ENCODE peak calls at places on chromosomes 3 and 15, in ten cellular contexts. G is AG04450; F is ovary; T is CD8-positive, alpha-beta T cell; D is heart left ventricle; A is endodermal cell; H is fibroblast of the aortic adventitia; X is Panc1; E is GM23338; Z is testis. R is an unnamed sample.

GRCh38 chr3:97930018-97930417 is 42.2 kb downstream of the RIOX2 start:
- DNase-seq in T (no peak), H (no peak), E (no peak), X (no peak), A (no peak), F (no peak), Z (no peak), G (no peak), D (no peak), R (no peak)

GRCh38 chr3:52453496-52454234 is at the start of gene TNNC1:
- DNase-seq in G (no peak), Z (no peak), D (peak), F (no peak), T (no peak), E (peak), A (peak), X (no peak), H (no peak), R (no peak)

GRCh38 chr3:16338124-16338523 is 73.1 kb downstream of the OXNAD1 start:
- DNase-seq in Z (peak), A (peak), T (peak), G (no peak), H (no peak), X (no peak), E (no peak), D (no peak), F (no peak), R (peak)

GRCh38 chr3:195549001-195549400 is 5.9 kb upstream of the PPP1R2 start:
- DNase-seq in X (no peak), A (no peak), H (no peak), E (no peak), D (no peak), T (no peak), Z (no peak), G (no peak), F (no peak), R (no peak)

GRCh38 chr15:35485411-35485810 is 60.6 kb downstream of the DPH6 start:
- DNase-seq in H (no peak), F (no peak), T (no peak), D (no peak), A (no peak), X (no peak), Z (no peak), E (no peak), G (no peak), R (no peak)

GRCh38 chr15:63985221-63986184 is 60.8 kb downstream of the DAPK2 start:
- DNase-seq in T (no peak), H (peak), Z (peak), F (peak), X (no peak), E (no peak), G (no peak), A (no peak), D (peak), R (peak)

GRCh38 chr3:180631317-180631716 is 29.4 kb downstream of the TTC14 start:
- DNase-seq in A (no peak), T (no peak), D (no peak), F (no peak), G (no peak), H (no peak), X (no peak), Z (no peak), E (peak), R (no peak)

GRCh38 chr3:135895106-135895733 is 70.3 kb upstream of the PPP2R3A start:
- DNase-seq in Z (peak), T (no peak), F (peak), X (peak), E (peak), D (peak), G (peak), A (peak), H (peak), R (peak)

GRCh38 chr15:89760303-89761008 is 9.4 kb upstream of the MESP1 start:
- DNase-seq in A (peak), G (no peak), F (peak), D (peak), Z (peak), T (peak), X (peak), H (peak), E (peak), R (peak)

GRCh38 chr3:58013973-58014649 is 5.9 kb downstream of the FLNB start:
- DNase-seq in X (no peak), E (no peak), H (peak), A (peak), T (no peak), F (peak), Z (peak), G (peak), D (no peak), R (peak)

GRCh38 chr3:112594856-112595255 is 33.0 kb downstream of the SLC35A5 start:
- DNase-seq in T (no peak), D (no peak), E (no peak), X (no peak), A (no peak), Z (no peak), F (no peak), G (no peak), H (peak), R (no peak)

GRCh38 chr3:55000546-55000945 is 72.7 kb upstream of the LRTM1 start:
- DNase-seq in T (no peak), H (peak), D (no peak), X (no peak), A (no peak), F (no peak), G (peak), Z (no peak), E (no peak), R (peak)

GRCh38 chr3:61251174-61251972 is at the start of gene FHIT:
- DNase-seq in D (peak), T (peak), Z (peak), A (peak), H (peak), G (peak), F (peak), X (peak), E (peak), R (peak)

GRCh38 chr3:71493372-71493771 is 90.2 kb downstream of the FOXP1 start:
- DNase-seq in A (no peak), X (no peak), Z (no peak), E (no peak), T (no peak), H (no peak), D (no peak), G (no peak), F (no peak), R (no peak)

DNA sequence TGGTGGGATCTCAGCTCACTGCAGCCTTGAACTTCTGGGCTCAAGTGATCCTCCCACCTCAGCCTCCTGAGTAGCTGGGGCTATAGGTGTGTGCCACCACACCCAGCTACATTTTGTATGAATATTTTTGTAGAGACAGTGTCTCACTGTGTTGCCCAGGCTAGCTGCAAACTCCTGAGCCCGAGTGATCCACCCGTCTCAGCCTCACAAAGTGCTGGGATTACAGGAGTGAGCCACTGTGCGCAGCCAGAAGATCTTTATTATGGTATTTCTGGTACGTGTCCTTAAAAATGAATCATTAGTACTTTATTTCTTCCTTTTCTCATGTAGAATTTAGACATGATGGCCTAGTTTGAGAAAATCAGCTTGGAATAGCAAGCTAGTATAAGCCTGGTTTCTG is 153.3 kb downstream of the BCHE start:
- DNase-seq in D (no peak), H (no peak), Z (no peak), A (no peak), G (no peak), X (no peak), T (no peak), E (no peak), F (no peak), R (no peak)
- H3K4me3 ChIP-seq in D (no peak), H (no peak), Z (no peak), A (no peak), G (no peak), X (no peak), T (no peak), E (no peak), F (no peak), R (no peak)

GRCh38 chr3:114615535-114616064 is 321.8 kb downstream of the TIGIT start:
- DNase-seq in A (no peak), E (no peak), F (no peak), G (no peak), X (no peak), T (no peak), D (no peak), Z (no peak), H (no peak), R (no peak)

GRCh38 chr3:114606336-114606735 is 312.5 kb downstream of the TIGIT start:
- DNase-seq in E (no peak), Z (no peak), D (no peak), H (no peak), F (no peak), A (no peak), T (no peak), G (no peak), X (no peak), R (no peak)

GRCh38 chr3:114608293-114608692 is 314.5 kb downstream of the TIGIT start:
- DNase-seq in H (peak), D (no peak), F (no peak), T (no peak), G (peak), A (no peak), X (no peak), E (no peak), Z (no peak), R (peak)

GRCh38 chr3:114609952-114610351 is 316.1 kb downstream of the TIGIT start:
- DNase-seq in T (no peak), X (no peak), F (no peak), D (no peak), E (no peak), Z (no peak), A (peak), G (no peak), H (no peak), R (no peak)
- H3K4me3 ChIP-seq in T (no peak), X (no peak), F (no peak), D (no peak), E (no peak), Z (no peak), A (no peak), G (no peak), H (no peak), R (no peak)

GRCh38 chr3:5095879-5096278 is 26.2 kb upstream of the ARL8B start:
- DNase-seq in E (peak), D (peak), Z (peak), H (peak), X (no peak), A (peak), F (peak), G (no peak), T (no peak), R (no peak)
- H3K4me3 ChIP-seq in E (peak), D (peak), Z (peak), H (peak), X (no peak), A (no peak), F (peak), G (peak), T (no peak), R (peak)

GRCh38 chr3:27720899-27721716 is 1.0 kb downstream of the EOMES start:
- DNase-seq in H (no peak), X (no peak), A (peak), F (no peak), E (peak), G (no peak), D (no peak), Z (no peak), T (no peak), R (no peak)
- H3K4me3 ChIP-seq in H (peak), X (peak), A (peak), F (no peak), E (peak), G (no peak), D (peak), Z (peak), T (peak), R (no peak)

GRCh38 chr15:50426428-50426827 is 2.2 kb downstream of the USP8 start:
- DNase-seq in T (no peak), Z (peak), E (no peak), G (no peak), X (no peak), F (no peak), A (no peak), D (no peak), H (no peak), R (no peak)
- H3K4me3 ChIP-seq in T (no peak), Z (no peak), E (no peak), G (no peak), X (no peak), F (no peak), A (peak), D (no peak), H (no peak), R (no peak)

GRCh38 chr3:142580061-142580423 is 1.5 kb upstream of the ATR start:
- DNase-seq in H (no peak), X (no peak), A (no peak), F (no peak), T (no peak), Z (no peak), G (no peak), D (no peak), E (no peak), R (no peak)
- H3K4me3 ChIP-seq in H (no peak), X (no peak), A (no peak), F (no peak), T (no peak), Z (no peak), G (no peak), D (no peak), E (no peak), R (no peak)

DNA sequence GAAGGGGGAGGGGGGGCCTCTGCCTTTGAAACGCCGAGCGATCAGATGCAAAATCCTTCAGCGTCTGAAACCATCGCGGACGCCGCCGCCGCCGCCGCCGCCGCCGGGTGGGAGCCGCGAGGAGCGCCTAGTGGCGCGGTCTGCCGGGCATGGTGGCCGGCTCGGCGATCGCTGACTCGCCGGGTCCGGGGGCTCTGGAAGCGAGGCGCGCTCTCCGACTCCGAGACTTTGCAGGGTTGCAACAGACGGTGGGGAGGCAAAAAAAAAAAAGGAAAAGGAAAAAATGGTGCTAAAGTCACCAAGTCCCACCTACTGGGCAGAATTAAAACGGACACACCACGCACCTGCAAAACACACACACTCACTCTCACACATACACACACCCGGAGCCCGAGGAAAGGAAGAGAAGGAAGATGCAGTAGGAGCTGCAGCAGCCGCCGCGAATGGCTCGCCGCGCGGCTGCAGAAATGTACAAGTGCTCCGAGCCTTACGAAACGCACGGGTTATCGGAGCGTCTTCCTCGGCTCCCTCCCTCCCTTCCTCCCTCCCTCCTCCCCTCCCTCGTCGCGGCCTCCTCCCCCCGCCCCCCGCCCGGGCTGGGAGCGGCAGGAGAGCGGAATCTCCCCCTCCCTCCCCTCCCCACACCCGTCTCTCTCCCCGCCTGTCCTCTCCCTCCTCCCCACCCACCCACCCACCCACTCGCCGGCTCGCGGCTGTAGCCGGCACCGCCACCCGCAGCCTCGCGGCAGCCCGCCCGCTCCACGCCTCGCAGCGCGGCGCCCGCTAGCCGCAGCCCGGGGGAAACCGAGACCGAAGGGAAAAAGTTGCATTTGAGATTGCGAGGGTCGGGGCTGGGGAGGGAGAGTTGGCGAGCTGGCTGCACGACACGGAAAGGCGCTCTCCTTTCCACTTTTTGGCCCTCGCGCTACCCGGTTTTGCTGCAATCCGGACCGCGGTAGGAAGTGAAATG is at the start of gene NTRK3:
- DNase-seq in Z (peak), D (no peak), G (no peak), E (peak), T (no peak), F (no peak), H (peak), A (peak), X (no peak), R (peak)
- H3K4me3 ChIP-seq in Z (peak), D (peak), G (peak), E (peak), T (no peak), F (peak), H (peak), A (peak), X (no peak), R (peak)

GRCh38 chr15:75042730-75043508 is 19.5 kb downstream of the PPCDC start:
- DNase-seq in Z (peak), D (peak), F (peak), X (no peak), T (peak), H (peak), E (peak), A (peak), G (no peak), R (peak)

GRCh38 chr15:75045332-75046015 is 22.1 kb downstream of the PPCDC start:
- DNase-seq in T (no peak), H (no peak), A (no peak), D (no peak), E (no peak), X (no peak), Z (no peak), F (no peak), G (no peak), R (no peak)

GRCh38 chr15:75044258-75044878 is 21.0 kb downstream of the PPCDC start:
- DNase-seq in X (no peak), F (no peak), Z (no peak), G (no peak), E (no peak), A (no peak), D (no peak), H (no peak), T (no peak), R (no peak)

GRCh38 chr15:75038948-75039533 is 15.7 kb downstream of the PPCDC start:
- DNase-seq in A (no peak), Z (no peak), G (no peak), T (no peak), D (no peak), H (no peak), E (no peak), F (no peak), X (no peak), R (no peak)

GRCh38 chr15:75043509-75044257 is 20.3 kb downstream of the PPCDC start:
- DNase-seq in D (peak), H (peak), G (peak), A (no peak), F (peak), T (no peak), E (no peak), X (no peak), Z (peak), R (peak)
- H3K4me3 ChIP-seq in D (peak), H (peak), G (peak), A (no peak), F (no peak), T (no peak), E (no peak), X (no peak), Z (no peak), R (peak)

DNA sequence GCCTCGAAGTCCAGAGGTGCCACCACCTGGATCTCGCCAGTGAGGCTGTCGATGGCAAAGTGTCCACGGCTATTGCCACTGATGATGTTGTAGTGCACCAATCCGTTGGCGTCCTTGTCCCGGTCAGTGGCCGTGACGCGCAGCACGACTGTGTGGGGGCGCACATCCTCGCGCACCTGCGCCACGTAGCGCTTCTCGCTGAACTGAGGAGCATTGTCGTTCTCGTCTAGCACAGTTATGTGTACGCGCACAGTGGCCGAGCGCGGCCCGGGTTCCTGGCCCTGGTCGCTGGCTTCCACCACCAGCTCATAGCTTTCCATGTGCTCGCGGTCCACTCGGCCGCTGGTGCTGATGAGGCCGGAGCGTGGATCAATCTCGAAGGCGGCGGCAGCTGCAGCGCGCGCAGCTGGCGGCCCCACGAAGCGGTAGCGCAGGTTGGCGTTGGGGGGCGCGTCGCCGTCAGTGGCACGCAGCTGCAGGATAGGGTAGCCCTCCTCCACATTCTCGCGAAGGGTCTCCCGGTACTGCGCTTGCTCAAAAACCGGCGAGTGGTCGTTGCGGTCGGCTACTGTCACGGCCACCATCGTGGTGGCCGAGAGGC is 1.8 kb downstream of the CELSR3 start:
- DNase-seq in F (no peak), A (no peak), E (peak), D (no peak), X (no peak), T (no peak), Z (no peak), H (no peak), G (no peak), R (no peak)
- H3K4me3 ChIP-seq in F (no peak), A (peak), E (peak), D (peak), X (no peak), T (peak), Z (peak), H (no peak), G (peak), R (no peak)

R was measured in AG10803.